ENCODE peak calls at places on chromosomes 1 and 21, in seven cellular contexts. R is OCI-LY7, E is glutamatergic neuron, B is breast epithelium, Q is RWPE2, S is D721Med, A is adrenal gland. D is an unnamed sample.

GRCh38 chr1:156860113-156860638 is 489 bp upstream of the NTRK1 start:
- DNase-seq in E (peak), A (no peak), S (peak), B (no peak), R (peak), Q (no peak), D (peak)

GRCh38 chr1:84090447-84091244 is 53.4 kb upstream of the PRKACB start:
- DNase-seq in A (no peak), R (no peak), S (no peak), E (no peak), B (no peak), Q (no peak), D (no peak)

GRCh38 chr1:224433041-224433670 is 1.4 kb downstream of the WDR26 start:
- DNase-seq in A (no peak), E (peak), S (no peak), B (no peak), Q (no peak), R (peak), D (no peak)

GRCh38 chr1:197799271-197799670 is 24.0 kb upstream of the DENND1B start:
- DNase-seq in Q (no peak), E (no peak), A (no peak), B (no peak), S (no peak), R (no peak), D (no peak)

GRCh38 chr1:168082008-168082876 is 54.5 kb downstream of the GPR161 start:
- DNase-seq in E (peak), S (peak), Q (no peak), R (peak), A (peak), B (peak), D (peak)

GRCh38 chr1:215263636-215264035 is 181.1 kb downstream of the KCNK2 start:
- DNase-seq in Q (no peak), A (no peak), R (no peak), S (no peak), E (no peak), B (no peak), D (no peak)

GRCh38 chr1:173050865-173051264 is at the start of gene TNFSF18:
- DNase-seq in E (no peak), S (no peak), Q (no peak), A (no peak), B (no peak), R (no peak), D (no peak)

GRCh38 chr1:40567819-40568218 is 36.4 kb downstream of the ZNF684 start:
- DNase-seq in B (no peak), A (no peak), S (no peak), R (no peak), E (no peak), Q (no peak), D (no peak)

GRCh38 chr1:218426343-218426657 is 81.2 kb downstream of the TGFB2 start:
- DNase-seq in R (no peak), S (no peak), E (no peak), A (peak), Q (no peak), B (no peak), D (no peak)

GRCh38 chr1:173946380-173946921 is 29.3 kb upstream of the SERPINC1 start:
- DNase-seq in B (no peak), A (no peak), S (no peak), R (no peak), Q (no peak), E (no peak), D (no peak)

GRCh38 chr1:3229081-3229725 is 160.2 kb downstream of the PRDM16 start:
- DNase-seq in S (no peak), B (no peak), A (no peak), Q (no peak), E (no peak), R (no peak), D (no peak)

GRCh38 chr1:52080014-52080415 is 23.9 kb downstream of the BTF3L4 start:
- DNase-seq in R (no peak), A (no peak), Q (no peak), E (no peak), B (no peak), S (no peak), D (no peak)

GRCh38 chr1:214349008-214349407 is 68.0 kb downstream of the SMYD2 start:
- DNase-seq in B (no peak), R (no peak), S (no peak), A (no peak), Q (no peak), E (no peak), D (no peak)

GRCh38 chr1:184624051-184624450 is 130.6 kb downstream of the EDEM3 start:
- DNase-seq in A (no peak), S (no peak), E (no peak), R (no peak), Q (no peak), B (no peak), D (no peak)

GRCh38 chr1:89815611-89816010 is 5.2 kb upstream of the LRRC8D start:
- DNase-seq in Q (no peak), B (no peak), R (no peak), A (peak), S (no peak), E (no peak), D (no peak)

GRCh38 chr1:234730542-234731370 is 120.8 kb upstream of the IRF2BP2 start:
- DNase-seq in S (no peak), B (no peak), Q (no peak), A (no peak), R (peak), E (no peak), D (peak)

GRCh38 chr1:160705176-160705745 is 6.4 kb downstream of the CD48 start:
- DNase-seq in E (no peak), Q (no peak), R (no peak), A (no peak), B (no peak), S (no peak), D (no peak)

GRCh38 chr21:45152265-45152746 is 77.9 kb downstream of the ADARB1 start:
- DNase-seq in S (no peak), Q (no peak), A (no peak), B (no peak), E (peak), R (peak), D (peak)

GRCh38 chr1:27321813-27322568 is at the start of gene TMEM222:
- DNase-seq in E (peak), Q (peak), A (peak), S (peak), B (peak), R (peak), D (peak)
- TF ChIP-seq CTCF in E (peak), Q (no peak), A (no peak), S (no peak), B (no peak), R (no peak), D (no peak)

DNA sequence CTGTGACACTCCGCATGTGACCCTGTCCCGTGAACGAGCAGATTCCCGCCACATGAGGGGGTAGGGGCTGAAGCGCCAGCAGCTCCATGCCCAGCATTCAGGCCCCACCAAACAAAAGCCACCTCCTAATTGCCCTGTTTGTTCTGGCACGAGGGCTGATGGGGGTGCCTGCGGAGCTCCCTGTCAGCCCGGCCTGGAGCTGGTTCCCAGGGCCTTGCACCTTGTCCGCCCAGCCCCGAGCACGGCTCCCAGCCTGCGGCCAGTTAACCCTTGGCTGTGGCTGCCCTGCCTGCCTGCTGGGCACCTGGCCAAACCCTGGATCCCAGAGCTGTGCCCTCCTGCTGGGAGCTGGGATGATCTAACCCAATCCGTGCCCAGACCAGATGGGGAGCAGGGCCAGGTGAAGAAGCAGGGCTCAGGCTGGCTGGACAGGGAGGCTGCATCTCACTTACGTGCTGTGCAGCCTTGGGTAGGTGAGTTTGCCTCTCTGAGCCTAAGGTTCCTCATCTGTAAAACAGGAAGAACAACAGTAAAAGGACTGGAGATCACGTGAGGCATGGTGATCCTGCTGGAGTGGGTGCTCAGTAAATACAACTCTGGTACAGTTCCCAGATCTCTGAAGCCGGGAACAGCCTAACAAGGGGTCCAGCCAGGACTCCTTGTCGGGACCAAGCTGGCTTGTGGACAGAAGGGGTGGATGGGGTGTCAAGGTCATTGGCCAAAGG is 110.9 kb upstream of the IFFO2 start:
- DNase-seq in E (no peak), S (no peak), B (no peak), A (no peak), Q (no peak), R (no peak), D (no peak)
- TF ChIP-seq CTCF in E (no peak), S (no peak), B (peak), A (no peak), Q (no peak), R (no peak), D (no peak)

GRCh38 chr21:31873696-31874599 is 1.1 kb downstream of the HUNK start:
- DNase-seq in A (no peak), E (peak), R (peak), Q (peak), B (no peak), S (peak), D (peak)

GRCh38 chr21:31870472-31870871 is 2.3 kb upstream of the HUNK start:
- DNase-seq in E (no peak), Q (no peak), B (no peak), R (no peak), A (no peak), S (no peak), D (no peak)

GRCh38 chr21:31872452-31873274 is at the start of gene HUNK:
- DNase-seq in B (no peak), S (peak), E (peak), R (peak), Q (no peak), A (no peak), D (no peak)

GRCh38 chr21:31873275-31873695 is 465 bp downstream of the HUNK start:
- DNase-seq in B (no peak), Q (no peak), E (peak), A (no peak), R (no peak), S (peak), D (no peak)

GRCh38 chr21:31872072-31872451 is 758 bp upstream of the HUNK start:
- DNase-seq in R (no peak), S (no peak), A (no peak), B (no peak), Q (no peak), E (no peak), D (no peak)
- TF ChIP-seq CTCF in R (no peak), S (no peak), A (no peak), B (no peak), Q (no peak), E (no peak), D (no peak)

GRCh38 chr1:38097256-38097655 is 50.7 kb upstream of the POU3F1 start:
- DNase-seq in B (no peak), Q (no peak), E (no peak), A (no peak), R (no peak), S (no peak), D (no peak)
- TF ChIP-seq CTCF in B (no peak), Q (no peak), E (no peak), A (no peak), R (no peak), S (no peak), D (no peak)

DNA sequence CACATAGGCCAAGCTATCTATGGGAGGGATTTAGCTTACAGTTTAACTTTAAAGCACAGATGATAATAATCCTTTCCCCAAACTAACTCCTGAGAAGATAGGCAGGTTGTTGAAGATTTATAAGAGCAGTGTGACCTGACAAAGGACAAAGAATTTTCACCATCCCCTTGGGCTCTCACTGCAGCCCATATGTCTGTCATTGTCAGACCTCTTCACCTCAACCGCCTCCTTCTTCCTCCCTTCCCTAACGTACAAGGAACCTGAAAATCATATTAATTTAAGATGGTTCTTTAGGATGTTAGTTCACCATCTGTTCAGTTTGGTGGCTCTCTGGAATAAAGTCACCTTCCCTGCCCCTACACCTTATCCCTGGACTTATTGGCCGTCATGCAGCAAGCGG is 5.0 kb downstream of the RNU1-2 start:
- DNase-seq in R (peak), Q (no peak), S (no peak), A (no peak), E (no peak), B (no peak), D (no peak)
- TF ChIP-seq CTCF in R (peak), Q (no peak), S (no peak), A (no peak), E (peak), B (no peak), D (peak)

GRCh38 chr1:47104816-47105215 is 32.4 kb upstream of the CYP4A22 start:
- DNase-seq in A (no peak), S (no peak), R (no peak), E (no peak), B (no peak), Q (no peak), D (no peak)
- TF ChIP-seq CTCF in A (no peak), S (no peak), R (no peak), E (no peak), B (no peak), Q (no peak), D (no peak)

DNA sequence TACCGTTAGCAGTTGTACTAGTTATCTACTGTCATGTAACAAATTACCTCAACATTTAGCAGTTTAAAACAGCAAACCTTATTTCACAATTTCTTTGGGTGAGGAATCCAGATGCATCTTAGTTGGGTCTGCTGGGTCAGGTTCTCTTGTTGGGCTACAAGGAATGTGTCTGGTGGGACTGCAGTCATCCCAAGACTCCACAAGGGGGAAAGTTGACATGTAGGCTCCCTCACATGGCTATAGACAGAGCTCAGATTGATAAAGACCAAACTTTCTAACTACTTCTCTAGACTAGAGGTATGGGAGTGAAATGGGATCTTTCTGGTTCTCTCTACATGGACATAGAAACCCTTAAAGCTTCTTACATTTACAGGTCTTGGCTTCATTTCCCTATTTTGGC is 160.9 kb downstream of the UCK2 start:
- DNase-seq in Q (no peak), E (no peak), S (no peak), B (no peak), A (no peak), R (no peak), D (no peak)
- TF ChIP-seq CTCF in Q (no peak), E (no peak), S (no peak), B (no peak), A (no peak), R (no peak), D (no peak)

DNA sequence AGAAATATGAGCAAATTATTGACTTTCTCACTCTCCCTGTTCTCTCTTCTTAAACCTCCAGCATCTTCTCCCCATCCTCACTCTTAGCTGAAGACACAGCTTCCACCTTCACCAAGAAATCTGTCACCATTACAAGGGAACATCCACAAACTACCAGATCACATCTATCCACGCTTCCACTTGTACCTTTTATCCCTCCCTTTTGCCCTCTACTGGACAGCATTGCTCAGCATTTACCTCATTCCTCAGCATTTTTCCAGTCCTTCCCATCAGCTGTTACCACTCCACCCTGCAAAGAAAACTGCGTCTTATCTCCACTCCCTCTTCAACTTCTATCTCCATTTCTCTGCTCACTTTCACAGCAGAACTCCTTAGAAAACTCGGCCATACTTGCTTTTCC is 42.6 kb downstream of the KCNJ6 start:
- DNase-seq in A (no peak), E (no peak), S (no peak), B (no peak), R (no peak), Q (no peak), D (no peak)
- TF ChIP-seq CTCF in A (no peak), E (no peak), S (no peak), B (no peak), R (no peak), Q (no peak), D (no peak)

GRCh38 chr1:27759236-27759635 is 13.8 kb upstream of the STX12 start:
- DNase-seq in B (no peak), Q (no peak), A (no peak), S (no peak), R (no peak), E (no peak), D (no peak)

GRCh38 chr1:27763358-27763757 is 9.7 kb upstream of the STX12 start:
- DNase-seq in R (no peak), S (no peak), B (no peak), Q (no peak), A (no peak), E (no peak), D (no peak)

GRCh38 chr1:27755865-27756264 is 17.2 kb upstream of the STX12 start:
- DNase-seq in A (no peak), R (no peak), S (no peak), Q (no peak), E (no peak), B (no peak), D (no peak)

GRCh38 chr1:27755286-27755685 is 17.7 kb upstream of the STX12 start:
- DNase-seq in E (no peak), B (no peak), A (no peak), S (no peak), R (no peak), Q (no peak), D (no peak)

DNA sequence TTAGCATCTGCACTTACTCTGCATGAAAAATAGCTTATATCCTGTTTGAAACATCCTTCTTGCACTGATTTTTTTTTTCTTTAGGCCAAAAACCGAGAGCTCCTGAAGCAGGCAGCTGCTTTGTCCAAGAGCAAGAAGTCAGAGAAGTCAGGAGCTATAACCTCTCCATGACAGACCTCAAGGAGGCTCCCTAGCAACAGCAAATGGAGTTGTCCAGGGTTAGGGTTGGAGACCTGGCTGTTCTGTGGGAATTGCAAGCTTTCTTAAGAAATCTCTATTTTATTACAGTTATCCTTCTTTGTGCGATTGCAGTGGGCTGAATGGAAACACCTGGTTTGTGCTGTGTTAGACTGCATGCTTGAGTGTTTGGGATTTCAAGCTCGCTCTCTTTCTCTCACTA is 12.6 kb upstream of the STX12 start:
- DNase-seq in R (no peak), A (no peak), Q (no peak), E (no peak), B (no peak), S (no peak), D (no peak)
- TF ChIP-seq CTCF in R (no peak), A (no peak), Q (no peak), E (no peak), B (no peak), S (no peak), D (no peak)

D was measured in GM10248.